ENCODE peak calls at places on chromosomes 6 and 20, in five cellular contexts. R is AG09319; J is NCI-H460; A is activated CD4-positive, alpha-beta T cell treated with anti-CD3 and anti-CD28 coated beads, Interleukin-2, amount 50 U/mL, for 1 hour; N is brain microvascular endothelial cell. H is an unnamed sample.

GRCh38 chr6:135812085-135812526 is 39.4 kb upstream of the PDE7B start:
- DNase-seq in J (peak; percentile 96), N (peak; percentile 73), R (no peak), A (no peak), H (no peak)

GRCh38 chr20:55094353-55094861 is 619.0 kb downstream of the DOK5 start:
- DNase-seq in N (no peak), J (peak; percentile 3), R (no peak), A (no peak), H (no peak)

GRCh38 chr6:21278078-21278790 is 315.3 kb upstream of the SOX4 start:
- DNase-seq in J (no peak), A (no peak), R (no peak), N (no peak), H (no peak)

GRCh38 chr6:168046696-168047095 is 32.3 kb downstream of the FRMD1 start:
- DNase-seq in J (no peak), A (no peak), N (no peak), R (no peak), H (no peak)

GRCh38 chr6:144390886-144391285 is 105.8 kb downstream of the UTRN start:
- DNase-seq in N (no peak), A (no peak), J (no peak), R (no peak), H (no peak)

GRCh38 chr6:13290335-13290734 is 38.0 kb downstream of the TBC1D7 start:
- DNase-seq in N (no peak), A (no peak), J (no peak), R (no peak), H (no peak)

GRCh38 chr6:77456531-77457248 is 6.6 kb downstream of the HTR1B start:
- DNase-seq in J (peak; percentile 83), N (peak; percentile 98), A (no peak), R (peak; percentile 87), H (no peak)

GRCh38 chr6:151422981-151423380 is 28.9 kb downstream of the RMND1 start:
- DNase-seq in J (no peak), R (no peak), N (peak; percentile 28), A (no peak), H (no peak)

GRCh38 chr6:26349964-26350857 is 14.8 kb upstream of the BTN3A2 start:
- DNase-seq in A (no peak), N (no peak), R (no peak), J (no peak), H (no peak)

GRCh38 chr20:62452475-62453095 is 23.2 kb downstream of the GATA5 start:
- DNase-seq in N (no peak), A (no peak), J (no peak), R (no peak), H (no peak)

GRCh38 chr20:63344616-63345327 is 16.4 kb downstream of the CHRNA4 start:
- DNase-seq in A (no peak), R (no peak), J (no peak), N (no peak), H (no peak)

GRCh38 chr6:140009286-140009685 is 634.8 kb upstream of the CITED2 start:
- DNase-seq in R (no peak), N (no peak), A (no peak), J (no peak), H (no peak)

GRCh38 chr6:56727097-56727845 is 84.6 kb upstream of the DST start:
- DNase-seq in A (no peak), N (peak; percentile 33), J (no peak), R (no peak), H (no peak)

GRCh38 chr20:31860431-31861345 is 9.6 kb downstream of the DUSP15 start:
- DNase-seq in A (no peak), N (no peak), R (no peak), J (no peak), H (no peak)

GRCh38 chr6:44268095-44268628 is 2.1 kb upstream of the TMEM151B start:
- DNase-seq in R (no peak), N (peak; percentile 29), J (no peak), A (peak; percentile 67), H (peak; percentile 89)

GRCh38 chr6:164148789-164149188 is 734.3 kb downstream of the QKI start:
- DNase-seq in N (no peak), J (no peak), A (no peak), R (no peak), H (no peak)

GRCh38 chr6:131948221-131948661 is 2.9 kb downstream of the CCN2 start:
- DNase-seq in J (no peak), A (no peak), R (no peak), N (peak; percentile 72), H (no peak)

GRCh38 chr6:85574932-85575598 is 18.6 kb downstream of the SNX14 start:
- DNase-seq in N (peak; percentile 81), J (no peak), R (peak; percentile 15), A (no peak), H (no peak)

GRCh38 chr6:136717297-136717990 is 74.8 kb downstream of the MAP3K5 start:
- DNase-seq in J (no peak), R (no peak), N (no peak), A (no peak), H (no peak)

GRCh38 chr6:166608819-166609218 is 18.2 kb downstream of the RPS6KA2 start:
- DNase-seq in R (peak; percentile 67), J (no peak), A (no peak), N (no peak), H (no peak)

GRCh38 chr20:63682384-63683139 is 13.9 kb upstream of the TNFRSF6B start:
- DNase-seq in N (peak; percentile 94), R (peak; percentile 91), A (no peak), J (peak; percentile 81), H (no peak)

GRCh38 chr6:4030672-4031071 is 48.3 kb downstream of the FAM217A start:
- DNase-seq in R (no peak), N (no peak), J (no peak), A (no peak), H (no peak)

GRCh38 chr20:308427-309038 is 11.2 kb downstream of the ZCCHC3 start:
- DNase-seq in R (no peak), A (no peak), N (no peak), J (no peak), H (no peak)

GRCh38 chr20:50332491-50332980 is 141.9 kb downstream of the CEBPB start:
- DNase-seq in R (no peak), J (no peak), A (no peak), N (no peak), H (no peak)

GRCh38 chr6:55449219-55449618 is 122.0 kb downstream of the GFRAL start:
- DNase-seq in A (no peak), R (no peak), N (no peak), J (no peak), H (no peak)

GRCh38 chr6:115551510-115551909 is 509.2 kb downstream of the FRK start:
- DNase-seq in A (no peak), J (no peak), R (no peak), N (no peak), H (no peak)

GRCh38 chr20:34368547-34368946 is 5.5 kb downstream of the ITCH start:
- DNase-seq in R (no peak), A (no peak), J (no peak), N (no peak), H (no peak)

GRCh38 chr6:128057541-128058335 is 156.9 kb upstream of the THEMIS start:
- DNase-seq in N (peak; percentile 20), R (no peak), J (no peak), A (no peak), H (no peak)

GRCh38 chr6:56669585-56669984 is 26.9 kb upstream of the DST start:
- DNase-seq in R (no peak), J (no peak), N (no peak), A (no peak), H (no peak)

GRCh38 chr6:72212686-72213085 is 326.3 kb downstream of the RIMS1 start:
- DNase-seq in J (no peak), A (no peak), N (no peak), R (no peak), H (no peak)

GRCh38 chr6:22785036-22785435 is 215.7 kb downstream of the HDGFL1 start:
- DNase-seq in A (no peak), R (no peak), J (no peak), N (no peak), H (no peak)

GRCh38 chr6:41531591-41532582 is 14.3 kb upstream of the FOXP4 start:
- DNase-seq in A (peak; percentile 43), J (no peak), R (peak; percentile 49), N (peak; percentile 34), H (no peak)

GRCh38 chr20:35369804-35370203 is 42.0 kb downstream of the UQCC1 start:
- DNase-seq in R (no peak), N (peak; percentile 61), J (no peak), A (no peak), H (no peak)

GRCh38 chr20:39645130-39645529 is 683.0 kb downstream of the DHX35 start:
- DNase-seq in N (no peak), R (no peak), A (no peak), J (no peak), H (no peak)

H was measured in H1.